ENCODE peak calls at places on chromosomes 11 and 22, in six cellular contexts. F is activated CD4-positive, alpha-beta T cell treated with anti-CD3 and anti-CD28 coated beads, Interleukin-2, amount 10 ng/mL, durations not matched to agents 7 days and 5 days; S is T follicular helper cell; E is right atrium auricular region; G is activated T-cell treated with anti-CD3 and anti-CD28 coated beads for 48 hours; W is cardiac fibroblast. I is an unnamed sample.

GRCh38 chr11:31492320-31492913 is 17.0 kb downstream of the IMMP1L start:
- DNase-seq in F (no peak), S (no peak), E (no peak), G (no peak), W (peak; percentile 61), I (no peak)

GRCh38 chr11:117792992-117793391 is 4.0 kb downstream of the DSCAML1 start:
- DNase-seq in F (no peak), S (no peak), E (no peak), G (no peak), W (no peak), I (no peak)

GRCh38 chr11:57124912-57125311 is 56.8 kb upstream of the LRRC55 start:
- DNase-seq in F (no peak), S (no peak), E (no peak), G (no peak), W (peak; percentile 22), I (peak; percentile 39)

GRCh38 chr11:90705661-90706060 is 482.8 kb upstream of the CHORDC1 start:
- DNase-seq in F (no peak), S (no peak), E (no peak), G (no peak), W (peak; percentile 7), I (no peak)

GRCh38 chr22:47629791-47630655 is 867.6 kb downstream of the TBC1D22A start:
- DNase-seq in F (no peak), S (no peak), E (no peak), G (no peak), W (no peak), I (no peak)

GRCh38 chr22:31248965-31249940 is 37.2 kb downstream of the LIMK2 start:
- DNase-seq in F (no peak), S (no peak), E (no peak), G (no peak), W (no peak), I (no peak)

GRCh38 chr11:83677730-83678129 is 391.6 kb upstream of the CCDC90B start:
- DNase-seq in F (no peak), S (no peak), E (no peak), G (no peak), W (no peak), I (no peak)

GRCh38 chr22:39266398-39267030 is 21.7 kb upstream of the PDGFB start:
- DNase-seq in F (no peak), S (no peak), E (peak; percentile 69), G (peak; percentile 60), W (peak; percentile 40), I (no peak)

GRCh38 chr11:88507771-88508557 is 170.4 kb upstream of the CTSC start:
- DNase-seq in F (no peak), S (no peak), E (no peak), G (no peak), W (no peak), I (no peak)

GRCh38 chr11:15055620-15056356 is 17.6 kb upstream of the CALCB start:
- DNase-seq in F (no peak), S (no peak), E (no peak), G (no peak), W (no peak), I (no peak)

GRCh38 chr11:33701831-33702230 is 1.2 kb upstream of the C11orf91 start:
- DNase-seq in F (no peak), S (no peak), E (no peak), G (no peak), W (peak; percentile 97), I (peak; percentile 96)

GRCh38 chr11:47271961-47272661 is 2.2 kb downstream of the MADD start:
- DNase-seq in F (no peak), S (no peak), E (no peak), G (no peak), W (no peak), I (no peak)

GRCh38 chr11:17560281-17561110 is 13.4 kb downstream of the OTOG start:
- DNase-seq in F (no peak), S (no peak), E (no peak), G (no peak), W (no peak), I (no peak)

GRCh38 chr11:64667154-64667745 is 55.7 kb downstream of the NRXN2 start:
- DNase-seq in F (no peak), S (no peak), E (no peak), G (no peak), W (no peak), I (no peak)

I was measured in lung microvascular endothelial cell.